ENCODE peak calls at places on chromosomes 12 and 14, in nine cellular contexts. E, N, W, D, H, J, K, O and A are unnamed samples. For H3K36me3, the result is how much of the 10 kb centered on the place peaks cover.

GRCh38 chr12:47442310-47442709 is 263.5 kb downstream of the RPAP3 start:
- DNase-seq in E (no peak), N (no peak), W (no peak), D (no peak), H (no peak), J (no peak), K (no peak), O (no peak), A (no peak)

GRCh38 chr12:111066744-111067437 is 146.5 kb upstream of the MYL2 start:
- DNase-seq in E (peak), N (no peak), W (peak), D (no peak), H (peak), J (no peak), K (no peak), O (no peak), A (no peak)

GRCh38 chr14:29216316-29216715 is 449.7 kb downstream of the FOXG1 start:
- DNase-seq in E (no peak), N (no peak), W (no peak), D (no peak), H (no peak), J (no peak), K (no peak), O (no peak), A (no peak)

GRCh38 chr12:32217354-32218310 is 111.0 kb downstream of the BICD1 start:
- DNase-seq in E (peak), N (no peak), W (peak), D (no peak), H (no peak), J (no peak), K (peak), O (no peak), A (no peak)

GRCh38 chr12:76276499-76277151 is 71.6 kb downstream of the BBS10 start:
- DNase-seq in E (no peak), N (no peak), W (no peak), D (no peak), H (no peak), J (no peak), K (peak), O (no peak), A (no peak)

GRCh38 chr14:77485901-77486678 is 12.5 kb downstream of the ISM2 start:
- DNase-seq in E (no peak), N (no peak), W (no peak), D (no peak), H (no peak), J (no peak), K (peak), O (no peak), A (no peak)

GRCh38 chr14:24260780-24261157 is 2.2 kb downstream of the TGM1 start:
- DNase-seq in E (no peak), N (no peak), W (no peak), D (no peak), H (no peak), J (no peak), K (no peak), O (no peak), A (no peak)

GRCh38 chr14:63130531-63130930 is 73.7 kb upstream of the RHOJ start:
- DNase-seq in E (no peak), N (no peak), W (no peak), D (no peak), H (no peak), J (no peak), K (no peak), O (no peak), A (no peak)

GRCh38 chr12:52645120-52645761 is 6.8 kb downstream of the KRT2 start:
- DNase-seq in E (no peak), N (no peak), W (no peak), D (no peak), H (peak), J (no peak), K (no peak), O (no peak), A (no peak)

GRCh38 chr12:17216156-17216555 is 610.2 kb upstream of the LMO3 start:
- DNase-seq in E (no peak), N (no peak), W (no peak), D (no peak), H (no peak), J (no peak), K (no peak), O (no peak), A (no peak)

GRCh38 chr12:48442191-48442828 is 30.0 kb upstream of the ANP32D start:
- DNase-seq in E (no peak), N (no peak), W (peak), D (no peak), H (peak), J (no peak), K (no peak), O (no peak), A (no peak)

GRCh38 chr12:48968467-48968866 is 3.1 kb downstream of the WNT10B start:
- DNase-seq in E (no peak), N (no peak), W (no peak), D (no peak), H (no peak), J (no peak), K (no peak), O (no peak), A (no peak)

GRCh38 chr14:69713127-69713800 is 53.7 kb upstream of the SRSF5 start:
- DNase-seq in E (no peak), N (no peak), W (no peak), D (no peak), H (no peak), J (peak), K (no peak), O (no peak), A (no peak)

GRCh38 chr12:26434299-26434915 is 239.0 kb downstream of the SSPN start:
- DNase-seq in E (no peak), N (no peak), W (peak), D (no peak), H (peak), J (peak), K (peak), O (peak), A (no peak)

GRCh38 chr14:81655423-81656314 is 122.0 kb upstream of the SEL1L start:
- DNase-seq in E (no peak), N (no peak), W (peak), D (no peak), H (peak), J (no peak), K (no peak), O (no peak), A (no peak)

GRCh38 chr12:44159870-44160269 is 324.0 kb downstream of the TMEM117 start:
- DNase-seq in E (no peak), N (no peak), W (no peak), D (no peak), H (no peak), J (no peak), K (no peak), O (no peak), A (no peak)

GRCh38 chr14:71166434-71166833 is 259.2 kb downstream of the PCNX1 start:
- DNase-seq in E (no peak), N (no peak), W (peak), D (no peak), H (peak), J (no peak), K (peak), O (no peak), A (no peak)

GRCh38 chr12:52945389-52946232 is 3.3 kb upstream of the KRT18 start:
- DNase-seq in E (peak), N (no peak), W (no peak), D (no peak), H (no peak), J (peak), K (peak), O (peak), A (no peak)

GRCh38 chr12:122500685-122501488 is at the start of gene ZCCHC8:
- DNase-seq in E (peak), N (peak), W (peak), D (peak), H (peak), J (peak), K (peak), O (peak), A (peak)

GRCh38 chr12:122503147-122503751 is 2.5 kb upstream of the ZCCHC8 start:
- DNase-seq in E (no peak), N (no peak), W (peak), D (no peak), H (no peak), J (no peak), K (no peak), O (no peak), A (no peak)

GRCh38 chr12:122503783-122504590 is 3.3 kb upstream of the ZCCHC8 start:
- DNase-seq in E (no peak), N (no peak), W (no peak), D (no peak), H (no peak), J (no peak), K (no peak), O (no peak), A (no peak)

GRCh38 chr12:122501489-122501989 is 807 bp upstream of the ZCCHC8 start:
- DNase-seq in E (no peak), N (no peak), W (no peak), D (no peak), H (no peak), J (no peak), K (no peak), O (no peak), A (peak)

GRCh38 chr12:122499991-122500684 is 594 bp downstream of the ZCCHC8 start:
- DNase-seq in E (peak), N (peak), W (peak), D (no peak), H (peak), J (peak), K (peak), O (no peak), A (no peak)
- H3K36me3 ChIP-seq in E (half or more), N (under half), W (half or more), D (under half), H (under half), J (under half), K (under half), O (under half), A (under half)

DNA sequence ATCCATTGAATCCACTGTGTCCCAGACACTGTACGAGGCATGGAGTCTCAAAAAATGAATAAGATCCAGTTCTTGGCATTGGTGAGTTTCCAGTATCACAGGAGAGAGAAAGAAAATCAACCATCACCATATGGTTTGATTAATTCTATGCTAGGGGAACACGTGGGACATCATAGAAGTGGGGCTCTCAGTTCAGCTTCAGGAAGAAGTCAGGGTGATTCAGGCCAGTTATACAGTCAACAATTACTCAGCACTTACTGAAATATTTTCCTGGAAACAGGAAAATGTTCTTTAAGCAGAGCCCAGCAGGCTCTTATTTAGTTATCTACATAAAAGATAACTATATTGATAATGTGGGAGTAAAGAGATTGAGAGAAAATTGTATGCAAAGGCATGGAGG is 407.2 kb downstream of the NOVA1 start:
- DNase-seq in E (no peak), N (no peak), W (no peak), D (no peak), H (no peak), J (no peak), K (peak), O (no peak), A (no peak)
- TF ChIP-seq CTCF in E (no peak), N (no peak), W (no peak), D (no peak), H (no peak), J (no peak), K (no peak), O (no peak), A (no peak)

GRCh38 chr12:120574106-120574505 is 7.1 kb downstream of the POP5 start:
- DNase-seq in E (no peak), N (no peak), W (no peak), D (no peak), H (no peak), J (no peak), K (no peak), O (no peak), A (no peak)

GRCh38 chr12:120583478-120584030 is 2.4 kb upstream of the POP5 start:
- DNase-seq in E (peak), N (peak), W (peak), D (no peak), H (peak), J (peak), K (peak), O (peak), A (peak)

GRCh38 chr12:120580787-120581723 is at the start of gene POP5:
- DNase-seq in E (peak), N (peak), W (peak), D (peak), H (peak), J (peak), K (peak), O (peak), A (peak)

GRCh38 chr12:120581998-120582397 is 796 bp upstream of the POP5 start:
- DNase-seq in E (no peak), N (no peak), W (no peak), D (no peak), H (peak), J (no peak), K (no peak), O (no peak), A (no peak)

DNA sequence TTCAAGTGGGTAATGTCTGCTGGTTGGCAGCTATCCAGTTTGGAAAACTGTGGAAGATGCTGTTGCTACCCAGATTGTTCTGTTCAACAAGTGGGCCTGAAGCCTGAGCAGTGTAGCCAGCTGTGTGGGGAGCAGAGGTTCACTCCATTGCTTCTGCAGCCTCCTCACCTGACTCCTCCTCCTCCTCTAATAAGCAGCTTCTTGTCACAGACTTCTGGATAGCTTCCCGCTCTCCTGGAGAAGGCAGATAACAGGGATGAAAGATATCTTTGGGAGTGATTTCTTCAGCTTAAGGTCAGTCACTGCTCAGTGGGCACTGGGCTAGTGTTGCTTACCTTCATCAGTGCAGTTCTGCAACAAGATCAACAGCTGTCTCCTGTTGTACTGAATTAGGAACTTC is 2.0 kb downstream of the POP5 start:
- DNase-seq in E (no peak), N (no peak), W (no peak), D (no peak), H (peak), J (no peak), K (no peak), O (no peak), A (no peak)
- H3K36me3 ChIP-seq in E (half or more), N (half or more), W (half or more), D (under half), H (under half), J (under half), K (under half), O (under half), A (under half)

GRCh38 chr12:108338915-108339657 is at the start of gene CMKLR1:
- DNase-seq in E (peak), N (peak), W (no peak), D (no peak), H (peak), J (no peak), K (no peak), O (no peak), A (peak)

GRCh38 chr12:108341356-108341755 is 2.2 kb upstream of the CMKLR1 start:
- DNase-seq in E (no peak), N (no peak), W (no peak), D (no peak), H (no peak), J (no peak), K (no peak), O (no peak), A (no peak)

GRCh38 chr12:108342985-108343384 is 3.9 kb upstream of the CMKLR1 start:
- DNase-seq in E (no peak), N (no peak), W (no peak), D (no peak), H (no peak), J (no peak), K (no peak), O (no peak), A (no peak)

GRCh38 chr12:108340037-108340436 is 926 bp upstream of the CMKLR1 start:
- DNase-seq in E (no peak), N (no peak), W (no peak), D (no peak), H (no peak), J (no peak), K (no peak), O (no peak), A (no peak)

DNA sequence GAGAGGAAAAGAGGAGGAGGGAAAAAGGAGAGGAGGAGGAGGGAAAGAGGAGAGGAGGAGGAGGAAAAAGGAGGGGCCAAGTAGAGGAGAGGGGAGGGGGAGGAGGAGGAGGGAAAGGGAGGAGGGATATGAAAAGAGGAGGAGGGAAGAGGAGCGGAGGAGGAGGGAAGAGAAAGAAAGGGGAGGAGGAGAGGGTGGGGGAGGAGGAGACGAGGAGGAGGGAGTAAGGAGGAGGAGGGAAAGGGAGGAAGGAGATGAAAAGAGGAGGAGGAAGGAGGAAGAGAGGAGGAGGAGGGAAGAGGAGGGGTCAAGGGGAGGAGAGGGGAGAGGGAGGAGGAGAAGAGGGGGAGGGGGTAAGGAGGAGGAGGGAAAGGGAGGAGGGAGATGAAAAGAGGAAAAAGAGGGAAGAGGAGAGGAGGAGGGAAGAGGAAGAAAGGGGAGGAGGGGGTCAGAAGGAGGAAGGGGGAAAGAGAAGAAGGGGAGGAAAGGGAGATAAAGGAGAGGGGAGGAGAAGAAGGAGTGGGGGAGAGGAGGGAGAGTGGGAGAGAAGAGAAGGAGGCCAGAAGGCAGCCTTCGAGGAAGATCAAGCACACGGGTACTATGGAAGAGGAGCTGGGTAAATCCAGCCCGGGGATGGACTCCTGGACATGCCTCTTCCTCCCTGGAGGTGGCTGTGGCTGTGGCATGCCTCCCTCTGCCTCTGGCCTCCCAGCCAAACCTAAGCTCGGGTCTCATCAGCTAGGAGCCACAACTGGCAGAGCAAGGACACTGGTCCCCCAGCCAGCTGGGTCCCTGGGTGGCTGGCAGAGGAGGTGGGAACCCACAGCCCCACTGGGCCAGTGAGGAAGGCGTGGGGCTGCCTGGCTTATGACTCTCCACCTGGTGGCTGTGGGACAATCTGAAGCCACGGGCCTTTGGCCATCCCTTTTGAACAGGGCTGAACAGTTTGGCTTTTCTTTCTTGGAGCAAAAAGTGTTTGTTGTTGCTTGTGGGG is 3.0 kb upstream of the CMKLR1 start:
- DNase-seq in E (no peak), N (no peak), W (no peak), D (no peak), H (no peak), J (no peak), K (no peak), O (no peak), A (no peak)
- TF ChIP-seq CTCF in E (no peak), N (no peak), W (no peak), D (no peak), H (no peak), J (no peak), K (no peak), O (no peak), A (no peak)

GRCh38 chr14:21352587-21352986 is 31.2 kb downstream of the SUPT16H start:
- DNase-seq in E (no peak), N (peak), W (peak), D (no peak), H (peak), J (no peak), K (no peak), O (no peak), A (no peak)
- H3K36me3 ChIP-seq in E (half or more), N (half or more), W (half or more), D (under half), H (half or more), J (under half), K (under half), O (half or more), A (under half)

DNA sequence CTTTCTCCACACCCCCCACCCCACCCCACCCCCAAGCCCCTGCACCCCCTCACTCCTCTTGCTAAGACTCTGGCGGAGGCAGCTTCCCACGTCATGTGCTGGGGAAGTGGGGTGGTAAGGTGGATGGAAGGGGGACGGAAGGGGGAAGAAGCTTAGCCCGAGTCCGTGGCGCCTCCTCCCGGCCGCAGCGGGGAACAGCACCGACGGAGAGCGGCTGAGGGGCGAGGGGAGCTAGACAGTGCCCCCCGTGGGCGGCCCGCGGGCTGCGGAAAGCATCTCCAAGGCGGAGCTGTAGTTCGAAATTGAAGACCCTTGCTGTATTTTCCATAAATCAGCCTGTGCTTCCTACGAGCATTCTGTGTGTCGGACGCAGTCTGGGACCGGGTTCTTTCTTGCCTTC is 608 bp upstream of the GRIN2B start:
- DNase-seq in E (no peak), N (no peak), W (no peak), D (no peak), H (no peak), J (no peak), K (no peak), O (no peak), A (peak)
- TF ChIP-seq CTCF in E (peak), N (peak), W (peak), D (no peak), H (no peak), J (no peak), K (peak), O (peak), A (peak)

DNA sequence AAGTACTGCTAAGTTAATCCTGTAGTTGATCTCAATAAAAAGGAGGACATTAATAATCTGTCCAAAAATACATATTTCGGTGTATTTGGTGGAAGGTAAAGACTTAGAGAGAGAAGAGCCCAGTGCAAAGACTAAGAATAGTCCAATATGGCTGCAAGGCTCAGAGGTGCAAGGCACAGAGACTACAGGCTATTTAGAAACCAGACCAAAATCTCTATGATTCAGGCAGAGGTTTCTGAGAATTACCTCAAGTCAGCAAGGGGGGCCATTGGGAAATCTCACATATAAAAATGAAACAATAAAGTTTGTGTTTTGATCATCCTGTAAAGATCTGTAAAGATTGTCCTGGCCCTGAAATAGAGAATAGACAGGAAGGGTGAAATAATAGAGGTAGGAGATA is 1173.0 kb downstream of the VRK1 start:
- DNase-seq in E (no peak), N (no peak), W (no peak), D (no peak), H (no peak), J (no peak), K (no peak), O (no peak), A (no peak)
- H3K36me3 ChIP-seq in E (under half), N (under half), W (under half), D (under half), H (under half), J (under half), K (under half), O (under half), A (under half)